ENCODE peak calls at places on chromosomes 16 and 17, in six cellular contexts. J is psoas muscle, Z is epithelial cell of esophagus, L is fibroblast of lung, O is thoracic aorta, X is NT2/D1. I is an unnamed sample.

GRCh38 chr16:2468725-2469398 is 2.2 kb upstream of the NTN3 start:
- DNase-seq in J (no peak), Z (no peak), L (no peak), X (no peak), O (no peak), I (peak)

GRCh38 chr17:41407226-41407625 is 9.8 kb upstream of the KRT31 start:
- DNase-seq in O (no peak), X (no peak), Z (no peak), L (no peak), J (no peak), I (no peak)

GRCh38 chr17:39264119-39264518 is 38.4 kb upstream of the STAC2 start:
- DNase-seq in J (peak), Z (no peak), L (no peak), X (no peak), O (no peak), I (peak)

GRCh38 chr16:76784530-76784929 is 406.5 kb upstream of the MON1B start:
- DNase-seq in L (no peak), O (no peak), J (no peak), Z (no peak), X (no peak), I (no peak)

GRCh38 chr17:57622886-57623433 is 122.1 kb downstream of the CCDC182 start:
- DNase-seq in J (no peak), X (no peak), O (no peak), Z (peak), L (peak), I (peak)

GRCh38 chr16:83835972-83836566 is 28.3 kb downstream of the HSBP1 start:
- DNase-seq in L (peak), Z (peak), X (no peak), O (no peak), J (no peak), I (peak)

GRCh38 chr16:22941970-22942501 is 128.1 kb downstream of the HS3ST2 start:
- DNase-seq in O (no peak), X (no peak), L (no peak), Z (no peak), J (no peak), I (no peak)

GRCh38 chr16:4566144-4566543 is 10.0 kb downstream of the C16orf96 start:
- DNase-seq in Z (no peak), X (no peak), O (no peak), L (no peak), J (no peak), I (no peak)

GRCh38 chr17:68613739-68614298 is 12.7 kb upstream of the FAM20A start:
- DNase-seq in X (peak), J (peak), L (peak), Z (peak), O (no peak), I (peak)

GRCh38 chr17:11298401-11298800 is 57.4 kb downstream of the SHISA6 start:
- DNase-seq in L (no peak), Z (no peak), O (no peak), J (no peak), X (no peak), I (no peak)

GRCh38 chr17:48613862-48614694 is 1.0 kb downstream of the HOXB8 start:
- DNase-seq in X (no peak), Z (peak), O (no peak), J (no peak), L (no peak), I (no peak)

GRCh38 chr17:43720311-43721060 is 38.1 kb downstream of the SOST start:
- DNase-seq in O (peak), X (peak), J (peak), L (peak), Z (peak), I (no peak)

GRCh38 chr16:81424761-81425160 is 19.8 kb upstream of the CMIP start:
- DNase-seq in Z (peak), J (no peak), X (no peak), L (no peak), O (no peak), I (no peak)

GRCh38 chr16:56911771-56912541 is 20.0 kb upstream of the HERPUD1 start:
- DNase-seq in Z (no peak), L (no peak), J (peak), X (no peak), O (no peak), I (peak)

GRCh38 chr17:35809855-35810461 is 674 bp downstream of the TAF15 start:
- DNase-seq in L (no peak), J (no peak), O (no peak), Z (peak), X (no peak), I (no peak)

GRCh38 chr16:67526149-67526732 is 2.4 kb upstream of the RIPOR1 start:
- DNase-seq in X (no peak), L (no peak), Z (peak), J (no peak), O (no peak), I (no peak)

GRCh38 chr16:10539256-10539655 is 41.1 kb downstream of the EMP2 start:
- DNase-seq in J (no peak), X (no peak), O (no peak), Z (peak), L (no peak), I (peak)

GRCh38 chr17:29619251-29619650 is 3.5 kb downstream of the CORO6 start:
- DNase-seq in Z (peak), X (no peak), J (peak), O (no peak), L (peak), I (no peak)

GRCh38 chr16:2420035-2420434 is 9.2 kb upstream of the CCNF start:
- DNase-seq in O (no peak), X (no peak), L (no peak), Z (no peak), J (no peak), I (no peak)

GRCh38 chr16:84732674-84733352 is 33.0 kb downstream of the USP10 start:
- DNase-seq in O (no peak), X (no peak), Z (peak), L (no peak), J (no peak), I (no peak)

GRCh38 chr16:59202463-59202862 is 468.3 kb upstream of the GOT2 start:
- DNase-seq in Z (no peak), X (no peak), L (no peak), O (no peak), J (no peak), I (no peak)

GRCh38 chr17:61635913-61636432 is 45.0 kb upstream of the NACA2 start:
- DNase-seq in J (no peak), Z (peak), O (no peak), X (peak), L (peak), I (peak)

GRCh38 chr16:60206511-60206910 is 1472.4 kb upstream of the GOT2 start:
- DNase-seq in L (no peak), O (no peak), J (no peak), Z (no peak), X (no peak), I (no peak)

GRCh38 chr17:74569392-74570003 is 2.2 kb upstream of the CD300H start:
- DNase-seq in J (peak), O (peak), X (no peak), L (peak), Z (peak), I (peak)

GRCh38 chr17:37801131-37801530 is 56.3 kb upstream of the HNF1B start:
- DNase-seq in J (no peak), X (no peak), O (no peak), Z (no peak), L (no peak), I (no peak)

GRCh38 chr17:58271532-58271931 is 9.2 kb downstream of the MPO start:
- DNase-seq in Z (no peak), O (no peak), L (no peak), J (no peak), X (no peak), I (no peak)

GRCh38 chr17:17096438-17097178 is 54.4 kb downstream of the MPRIP start:
- DNase-seq in J (no peak), O (no peak), Z (peak), L (peak), X (no peak), I (peak)

GRCh38 chr17:50055426-50056216 is at the start of gene ITGA3:
- DNase-seq in O (peak), X (peak), J (peak), L (peak), Z (peak), I (peak)
- H3K4me3 ChIP-seq in O (peak), X (peak), J (peak), L (peak), Z (peak), I (peak)

GRCh38 chr17:46809110-46809571 is 9.4 kb downstream of the WNT3 start:
- DNase-seq in Z (no peak), L (no peak), X (no peak), J (no peak), O (no peak), I (no peak)
- H3K4me3 ChIP-seq in Z (no peak), L (no peak), X (no peak), J (no peak), O (no peak), I (no peak)

GRCh38 chr17:82860606-82861392 is 21.0 kb upstream of the ZNF750 start:
- DNase-seq in J (no peak), X (no peak), L (no peak), O (no peak), Z (no peak), I (peak)

GRCh38 chr17:82862191-82862590 is 22.4 kb upstream of the ZNF750 start:
- DNase-seq in J (no peak), O (no peak), L (no peak), X (no peak), Z (no peak), I (no peak)

GRCh38 chr17:82858376-82859126 is 18.7 kb upstream of the ZNF750 start:
- DNase-seq in J (no peak), Z (peak), O (no peak), L (no peak), X (no peak), I (no peak)

GRCh38 chr17:82861393-82861775 is 21.6 kb upstream of the ZNF750 start:
- DNase-seq in J (no peak), X (no peak), L (no peak), Z (no peak), O (no peak), I (no peak)

GRCh38 chr17:82859431-82860403 is 19.9 kb upstream of the ZNF750 start:
- DNase-seq in O (no peak), L (no peak), X (no peak), Z (peak), J (peak), I (peak)
- H3K4me3 ChIP-seq in O (peak), L (no peak), X (no peak), Z (no peak), J (no peak), I (no peak)

DNA sequence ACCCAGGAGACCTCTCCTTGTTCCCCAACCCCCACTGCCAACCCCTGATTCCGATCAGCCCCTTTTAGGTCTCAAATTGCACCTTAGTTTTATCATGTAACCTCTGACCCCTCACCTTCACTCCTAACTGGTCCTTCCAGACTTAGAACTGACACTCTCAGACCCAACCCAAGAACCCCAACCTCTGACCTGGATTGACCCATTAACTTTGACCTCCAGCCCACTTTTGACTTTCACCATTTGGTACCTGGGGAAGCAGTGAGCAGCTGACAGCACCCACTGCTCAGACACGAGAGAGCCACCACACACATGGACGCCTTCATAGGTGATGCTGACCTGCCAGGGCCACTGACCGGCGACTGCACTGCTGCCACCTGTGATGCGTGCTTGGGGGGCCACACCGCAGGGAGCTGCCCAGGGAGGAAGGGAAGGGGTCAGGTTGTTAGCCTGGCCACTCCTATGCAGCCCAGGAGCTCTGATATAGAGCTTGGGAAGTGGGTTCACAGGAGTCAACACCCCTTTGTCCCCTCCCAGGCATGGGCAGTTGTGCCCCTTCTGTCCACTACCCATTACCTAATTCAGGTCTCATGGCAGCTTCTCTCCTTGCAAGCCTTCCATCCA is 2.4 kb downstream of the PRSS8 start:
- DNase-seq in J (no peak), O (no peak), Z (no peak), L (no peak), X (no peak), I (no peak)
- H3K4me3 ChIP-seq in J (no peak), O (no peak), Z (peak), L (no peak), X (no peak), I (no peak)

GRCh38 chr16:79597277-79597676 is 3.3 kb downstream of the MAF start:
- DNase-seq in X (no peak), J (no peak), Z (no peak), O (no peak), L (peak), I (no peak)
- H3K4me3 ChIP-seq in X (peak), J (peak), Z (peak), O (peak), L (peak), I (peak)

GRCh38 chr17:65594585-65594940 is 33.1 kb upstream of the AXIN2 start:
- DNase-seq in X (no peak), J (no peak), L (peak), Z (no peak), O (no peak), I (no peak)
- H3K4me3 ChIP-seq in X (no peak), J (no peak), L (no peak), Z (no peak), O (no peak), I (no peak)

DNA sequence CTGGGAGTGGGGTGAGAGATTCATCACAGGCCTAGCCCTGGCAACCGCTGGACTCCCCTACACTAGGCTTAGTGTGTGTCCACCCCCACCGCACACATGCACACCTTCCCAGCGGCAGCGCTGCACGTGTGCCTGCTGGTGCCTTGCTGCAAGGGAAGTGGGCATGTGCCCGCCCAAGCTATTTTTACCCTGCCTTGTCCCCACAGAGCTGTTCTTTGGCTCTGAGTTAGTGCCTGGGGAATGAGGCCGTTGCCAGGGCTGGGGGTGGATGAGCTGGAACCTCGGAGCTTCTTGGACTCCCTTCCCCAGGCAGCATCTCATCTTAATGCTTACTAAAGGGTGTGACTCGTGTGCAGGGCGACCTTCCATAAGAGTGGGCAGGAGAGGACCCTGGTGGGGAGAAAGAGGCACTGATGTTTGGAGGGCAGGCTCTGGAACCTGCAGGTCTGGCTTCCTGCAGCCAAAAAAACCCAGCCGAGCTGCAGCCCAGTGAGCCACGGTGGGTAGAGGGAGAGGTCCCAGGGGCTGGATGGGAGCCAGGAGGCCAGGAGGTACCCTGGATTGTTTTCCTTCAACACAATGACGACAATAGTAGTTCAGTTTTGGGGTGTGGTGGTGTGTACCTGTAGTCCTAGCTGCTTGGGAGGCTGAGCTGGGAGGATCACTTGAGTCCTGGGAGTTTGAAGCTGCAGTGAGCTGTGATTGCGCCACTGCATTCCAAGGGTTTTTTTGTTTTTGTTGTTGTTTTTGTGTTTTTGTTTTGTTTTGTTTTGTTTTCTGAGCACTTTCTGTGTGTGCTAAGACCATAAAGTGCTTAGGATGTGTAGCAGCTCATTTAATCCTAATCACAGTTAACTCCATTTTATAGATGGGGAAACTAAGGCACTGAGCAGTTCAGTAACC is 119.0 kb downstream of the RAB11FIP4 start:
- DNase-seq in J (no peak), X (no peak), L (no peak), O (no peak), Z (no peak), I (no peak)
- H3K4me3 ChIP-seq in J (no peak), X (no peak), L (no peak), O (peak), Z (no peak), I (no peak)

GRCh38 chr17:2090210-2090641 is 35.3 kb downstream of the HIC1 start:
- DNase-seq in L (no peak), Z (no peak), J (no peak), X (no peak), O (no peak), I (no peak)

GRCh38 chr17:2086306-2086705 is 31.4 kb downstream of the HIC1 start:
- DNase-seq in J (no peak), X (no peak), L (no peak), O (no peak), Z (no peak), I (no peak)

GRCh38 chr17:2090804-2091534 is 36.1 kb downstream of the HIC1 start:
- DNase-seq in O (no peak), Z (peak), L (peak), X (peak), J (peak), I (peak)

GRCh38 chr17:2087597-2088211 is 32.8 kb downstream of the HIC1 start:
- DNase-seq in Z (no peak), X (no peak), O (no peak), L (no peak), J (no peak), I (no peak)

DNA sequence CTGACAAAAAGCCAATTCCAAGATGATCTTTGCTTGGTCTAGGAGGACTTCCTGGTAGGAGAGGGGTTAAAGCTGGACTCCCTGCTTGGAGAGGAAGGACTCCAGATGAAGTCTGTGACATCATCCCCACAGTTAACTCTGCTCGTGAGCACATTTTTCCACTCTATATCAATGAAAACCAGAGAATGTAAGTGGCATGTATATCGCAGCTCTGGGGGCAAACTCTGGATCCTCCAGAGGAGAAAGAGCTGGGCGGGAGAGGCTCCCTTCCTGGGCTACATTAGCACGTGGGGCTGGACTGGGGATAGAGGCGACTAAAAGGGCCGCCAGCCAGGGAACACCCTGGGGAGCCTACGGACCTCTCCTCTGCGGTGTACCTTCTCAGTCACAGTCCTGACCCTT is 34.1 kb downstream of the HIC1 start:
- DNase-seq in L (peak), J (no peak), O (no peak), X (no peak), Z (no peak), I (no peak)
- H3K4me3 ChIP-seq in L (peak), J (peak), O (peak), X (no peak), Z (no peak), I (no peak)

DNA sequence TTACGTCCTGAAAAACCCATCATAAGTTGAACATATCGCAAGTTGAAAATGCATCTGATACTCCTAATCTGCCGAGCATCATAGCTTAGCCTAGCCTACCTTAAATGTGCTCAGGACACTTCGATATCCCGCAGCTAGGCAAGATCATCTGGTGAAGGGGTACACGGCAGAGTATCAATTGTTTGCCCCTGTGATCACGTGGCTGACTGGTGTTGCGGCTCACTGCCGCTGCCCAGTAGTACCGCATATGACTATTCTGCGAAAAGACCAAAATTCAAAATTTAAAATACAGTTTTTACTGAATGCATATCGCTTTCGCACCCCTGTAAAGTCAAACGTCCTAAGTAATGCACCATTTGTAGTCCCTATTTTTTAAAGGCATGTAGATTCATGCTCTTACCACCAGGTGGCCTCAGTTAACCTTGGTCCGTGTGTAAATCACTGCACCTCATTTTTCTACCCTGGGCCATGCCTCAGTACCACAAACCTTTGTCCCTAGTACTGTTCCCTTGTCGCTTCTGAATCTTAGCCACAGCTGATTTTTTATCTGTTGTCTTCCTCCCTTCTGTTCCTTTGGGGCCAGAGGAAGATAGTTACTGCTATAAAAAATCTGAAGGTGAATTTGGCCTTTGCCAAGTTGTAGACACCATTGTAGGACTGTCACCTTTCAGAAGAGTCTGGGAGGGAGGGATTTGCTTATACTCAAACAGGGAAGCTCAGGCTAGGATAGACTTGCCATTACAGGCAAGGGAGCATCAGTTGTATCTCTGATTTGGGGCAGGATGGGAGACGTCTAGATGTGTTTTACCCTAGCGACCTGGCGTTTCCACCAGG is 34.4 kb downstream of the WWP2 start:
- DNase-seq in Z (peak), O (no peak), L (peak), X (peak), J (no peak), I (peak)
- H3K4me3 ChIP-seq in Z (no peak), O (peak), L (no peak), X (no peak), J (peak), I (no peak)

I was measured in SJCRH30.